ENCODE peak calls at places on chromosome 4, in nine cellular contexts. One of them, this sample, is unnamed.

GRCh38 chr4:122602277-122603142 is 18.4 kb downstream of the IL21 start:
- DNase-seq in suprapubic skin: no peak
- DNase-seq in IMR-90: peak; percentile 54
- DNase-seq in ovary: no peak
- DNase-seq in pancreas: no peak
- DNase-seq in kidney: no peak
- DNase-seq in GM23248: peak; percentile 67
- DNase-seq in RWPE2: no peak
- DNase-seq in right lobe of liver: no peak
- DNase-seq in this sample: no peak

GRCh38 chr4:602559-602942 is 22.8 kb upstream of the PDE6B start:
- DNase-seq in suprapubic skin: no peak
- DNase-seq in IMR-90: no peak
- DNase-seq in ovary: no peak
- DNase-seq in pancreas: peak; percentile 61
- DNase-seq in kidney: peak; percentile 89
- DNase-seq in GM23248: peak; percentile 28
- DNase-seq in RWPE2: peak; percentile 64
- DNase-seq in right lobe of liver: peak; percentile 42
- DNase-seq in this sample: peak; percentile 62

GRCh38 chr4:98963538-98964433 is 31.7 kb upstream of the METAP1 start:
- DNase-seq in suprapubic skin: no peak
- DNase-seq in IMR-90: no peak
- DNase-seq in ovary: no peak
- DNase-seq in pancreas: no peak
- DNase-seq in kidney: no peak
- DNase-seq in GM23248: peak; percentile 36
- DNase-seq in RWPE2: no peak
- DNase-seq in right lobe of liver: no peak
- DNase-seq in this sample: no peak

GRCh38 chr4:73922766-73923630 is 53.8 kb downstream of the CXCL1 start:
- DNase-seq in suprapubic skin: no peak
- DNase-seq in IMR-90: peak; percentile 59
- DNase-seq in ovary: no peak
- DNase-seq in pancreas: no peak
- DNase-seq in kidney: no peak
- DNase-seq in GM23248: peak; percentile 69
- DNase-seq in RWPE2: no peak
- DNase-seq in right lobe of liver: no peak
- DNase-seq in this sample: no peak

GRCh38 chr4:22720091-22720490 is 27.4 kb downstream of the GBA3 start:
- DNase-seq in suprapubic skin: no peak
- DNase-seq in IMR-90: peak; percentile 31
- DNase-seq in ovary: no peak
- DNase-seq in pancreas: no peak
- DNase-seq in kidney: no peak
- DNase-seq in GM23248: no peak
- DNase-seq in RWPE2: no peak
- DNase-seq in right lobe of liver: no peak
- DNase-seq in this sample: no peak

GRCh38 chr4:81237791-81238190 is 22.8 kb upstream of the PRKG2 start:
- DNase-seq in suprapubic skin: no peak
- DNase-seq in IMR-90: no peak
- DNase-seq in ovary: no peak
- DNase-seq in pancreas: no peak
- DNase-seq in kidney: no peak
- DNase-seq in GM23248: peak; percentile 10
- DNase-seq in RWPE2: no peak
- DNase-seq in right lobe of liver: no peak
- DNase-seq in this sample: no peak

GRCh38 chr4:72397314-72397713 is 171.7 kb downstream of the ADAMTS3 start:
- DNase-seq in suprapubic skin: no peak
- DNase-seq in IMR-90: no peak
- DNase-seq in ovary: peak; percentile 22
- DNase-seq in pancreas: no peak
- DNase-seq in kidney: no peak
- DNase-seq in GM23248: peak; percentile 7
- DNase-seq in RWPE2: no peak
- DNase-seq in right lobe of liver: no peak
- DNase-seq in this sample: no peak

GRCh38 chr4:722851-723360 is 17.3 kb downstream of the PCGF3 start:
- DNase-seq in suprapubic skin: no peak
- DNase-seq in IMR-90: no peak
- DNase-seq in ovary: no peak
- DNase-seq in pancreas: no peak
- DNase-seq in kidney: no peak
- DNase-seq in GM23248: no peak
- DNase-seq in RWPE2: no peak
- DNase-seq in right lobe of liver: no peak
- DNase-seq in this sample: no peak

GRCh38 chr4:52903273-52903672 is 41.2 kb downstream of the RASL11B start:
- DNase-seq in suprapubic skin: no peak
- DNase-seq in IMR-90: no peak
- DNase-seq in ovary: no peak
- DNase-seq in pancreas: no peak
- DNase-seq in kidney: no peak
- DNase-seq in GM23248: no peak
- DNase-seq in RWPE2: no peak
- DNase-seq in right lobe of liver: no peak
- DNase-seq in this sample: no peak

GRCh38 chr4:10963958-10964705 is 279.6 kb upstream of the CLNK start:
- DNase-seq in suprapubic skin: no peak
- DNase-seq in IMR-90: no peak
- DNase-seq in ovary: no peak
- DNase-seq in pancreas: no peak
- DNase-seq in kidney: no peak
- DNase-seq in GM23248: no peak
- DNase-seq in RWPE2: no peak
- DNase-seq in right lobe of liver: no peak
- DNase-seq in this sample: no peak

GRCh38 chr4:156865391-156865790 is 106.2 kb downstream of the PDGFC start:
- DNase-seq in suprapubic skin: no peak
- DNase-seq in IMR-90: peak; percentile 4
- DNase-seq in ovary: no peak
- DNase-seq in pancreas: no peak
- DNase-seq in kidney: no peak
- DNase-seq in GM23248: peak; percentile 17
- DNase-seq in RWPE2: no peak
- DNase-seq in right lobe of liver: no peak
- DNase-seq in this sample: no peak

GRCh38 chr4:25535278-25535677 is 120.4 kb upstream of the SLC34A2 start:
- DNase-seq in suprapubic skin: no peak
- DNase-seq in IMR-90: no peak
- DNase-seq in ovary: no peak
- DNase-seq in pancreas: peak; percentile 13
- DNase-seq in kidney: no peak
- DNase-seq in GM23248: no peak
- DNase-seq in RWPE2: no peak
- DNase-seq in right lobe of liver: no peak
- DNase-seq in this sample: peak; percentile 33

GRCh38 chr4:114785570-114785969 is 187.0 kb downstream of the UGT8 start:
- DNase-seq in suprapubic skin: no peak
- DNase-seq in IMR-90: no peak
- DNase-seq in ovary: no peak
- DNase-seq in pancreas: no peak
- DNase-seq in kidney: no peak
- DNase-seq in GM23248: no peak
- DNase-seq in RWPE2: no peak
- DNase-seq in right lobe of liver: no peak
- DNase-seq in this sample: no peak

GRCh38 chr4:176939445-176939844 is 146.7 kb upstream of the VEGFC start:
- DNase-seq in suprapubic skin: no peak
- DNase-seq in IMR-90: peak; percentile 81
- DNase-seq in ovary: no peak
- DNase-seq in pancreas: no peak
- DNase-seq in kidney: no peak
- DNase-seq in GM23248: peak; percentile 58
- DNase-seq in RWPE2: no peak
- DNase-seq in right lobe of liver: no peak
- DNase-seq in this sample: no peak

GRCh38 chr4:159764343-159764952 is 661.6 kb downstream of the RAPGEF2 start:
- DNase-seq in suprapubic skin: no peak
- DNase-seq in IMR-90: no peak
- DNase-seq in ovary: no peak
- DNase-seq in pancreas: peak; percentile 29
- DNase-seq in kidney: no peak
- DNase-seq in GM23248: peak; percentile 40
- DNase-seq in RWPE2: no peak
- DNase-seq in right lobe of liver: no peak
- DNase-seq in this sample: peak; percentile 73

GRCh38 chr4:141899103-141899502 is 262.7 kb downstream of the IL15 start:
- DNase-seq in suprapubic skin: no peak
- DNase-seq in IMR-90: peak; percentile 17
- DNase-seq in ovary: no peak
- DNase-seq in pancreas: no peak
- DNase-seq in kidney: no peak
- DNase-seq in GM23248: no peak
- DNase-seq in RWPE2: no peak
- DNase-seq in right lobe of liver: no peak
- DNase-seq in this sample: no peak

GRCh38 chr4:153571006-153571545 is 104.9 kb downstream of the TMEM131L start:
- DNase-seq in suprapubic skin: no peak
- DNase-seq in IMR-90: no peak
- DNase-seq in ovary: no peak
- DNase-seq in pancreas: no peak
- DNase-seq in kidney: no peak
- DNase-seq in GM23248: no peak
- DNase-seq in RWPE2: no peak
- DNase-seq in right lobe of liver: no peak
- DNase-seq in this sample: no peak

DNA sequence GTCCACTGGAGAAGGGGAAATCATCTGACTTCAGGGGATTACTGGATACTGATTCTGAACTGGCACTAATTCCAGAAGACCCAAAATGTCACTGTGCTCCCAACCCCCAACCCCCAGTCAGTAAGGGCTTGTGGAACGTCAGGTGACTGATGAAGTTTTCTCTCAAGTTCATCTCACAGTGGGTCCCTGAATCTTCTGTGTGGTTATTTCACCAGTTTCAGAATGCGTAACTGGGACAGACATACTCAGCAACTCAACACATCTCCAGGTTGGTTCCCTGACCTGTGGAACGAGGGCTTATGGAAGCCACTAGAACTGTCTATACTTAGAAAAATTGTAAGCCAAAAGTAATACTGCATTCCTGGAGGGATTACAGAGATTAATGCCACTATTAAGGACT is 45.3 kb downstream of the DDX60L start:
- DNase-seq in suprapubic skin: no peak
- DNase-seq in IMR-90: no peak
- DNase-seq in ovary: no peak
- DNase-seq in pancreas: no peak
- DNase-seq in kidney: no peak
- DNase-seq in GM23248: no peak
- DNase-seq in RWPE2: no peak
- DNase-seq in right lobe of liver: no peak
- DNase-seq in this sample: no peak
- H3K4me1 ChIP-seq in suprapubic skin: no peaks in the 10 kb centered on the region
- H3K4me1 ChIP-seq in IMR-90: no peaks in the 10 kb centered on the region
- H3K4me1 ChIP-seq in ovary: no peaks in the 10 kb centered on the region
- H3K4me1 ChIP-seq in pancreas: no peaks in the 10 kb centered on the region
- H3K4me1 ChIP-seq in kidney: no peaks in the 10 kb centered on the region
- H3K4me1 ChIP-seq in GM23248: peaks cover 15% of the 10 kb centered on the region
- H3K4me1 ChIP-seq in RWPE2: peaks cover 14% of the 10 kb centered on the region
- H3K4me1 ChIP-seq in right lobe of liver: no peaks in the 10 kb centered on the region
- H3K4me1 ChIP-seq in this sample: no peaks in the 10 kb centered on the region

DNA sequence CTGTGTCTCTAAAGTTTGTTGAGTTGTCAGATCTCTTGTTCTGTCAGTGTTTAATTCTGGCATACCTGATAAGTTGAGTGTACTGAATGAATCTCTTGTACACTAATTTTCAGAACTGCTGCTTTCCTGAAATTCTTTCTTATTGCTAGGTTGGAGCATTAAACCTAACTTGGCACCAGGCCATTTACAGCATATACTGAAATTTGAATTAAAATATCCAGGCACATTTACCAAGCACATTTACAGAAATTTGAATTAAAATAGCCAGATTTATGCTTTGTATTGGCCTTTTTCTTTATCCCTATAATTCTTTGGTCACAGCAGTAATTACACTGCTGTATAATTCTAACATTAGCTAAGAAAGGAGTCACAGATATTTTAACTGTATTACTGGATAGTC is 8.9 kb downstream of the TMEM33 start:
- DNase-seq in suprapubic skin: no peak
- DNase-seq in IMR-90: no peak
- DNase-seq in ovary: no peak
- DNase-seq in pancreas: no peak
- DNase-seq in kidney: no peak
- DNase-seq in GM23248: peak; percentile 3
- DNase-seq in RWPE2: no peak
- DNase-seq in right lobe of liver: no peak
- DNase-seq in this sample: no peak
- H3K36me3 ChIP-seq in suprapubic skin: peaks cover 36% of the 10 kb centered on the region
- H3K36me3 ChIP-seq in IMR-90: peaks cover 3% of the 10 kb centered on the region
- H3K36me3 ChIP-seq in ovary: no peaks in the 10 kb centered on the region
- H3K36me3 ChIP-seq in pancreas: peaks cover 10% of the 10 kb centered on the region
- H3K36me3 ChIP-seq in kidney: peaks cover 4% of the 10 kb centered on the region
- H3K36me3 ChIP-seq in GM23248: peaks cover 28% of the 10 kb centered on the region
- H3K36me3 ChIP-seq in RWPE2: peaks cover 93% of the 10 kb centered on the region
- H3K36me3 ChIP-seq in right lobe of liver: peaks cover 3% of the 10 kb centered on the region
- H3K36me3 ChIP-seq in this sample: peaks cover 73% of the 10 kb centered on the region

GRCh38 chr4:172995704-172996103 is 172.9 kb upstream of the GALNT7 start:
- DNase-seq in suprapubic skin: no peak
- DNase-seq in IMR-90: no peak
- DNase-seq in ovary: no peak
- DNase-seq in pancreas: no peak
- DNase-seq in kidney: no peak
- DNase-seq in GM23248: no peak
- DNase-seq in RWPE2: no peak
- DNase-seq in right lobe of liver: no peak
- DNase-seq in this sample: no peak
- H3K27ac ChIP-seq in suprapubic skin: no peak overlapping the region
- H3K27ac ChIP-seq in IMR-90: no peak overlapping the region
- H3K27ac ChIP-seq in ovary: no peak overlapping the region
- H3K27ac ChIP-seq in pancreas: no peak overlapping the region
- H3K27ac ChIP-seq in kidney: no peak overlapping the region
- H3K27ac ChIP-seq in GM23248: no peak overlapping the region
- H3K27ac ChIP-seq in RWPE2: peak overlapping the region; percentile 75
- H3K27ac ChIP-seq in right lobe of liver: no peak overlapping the region
- H3K27ac ChIP-seq in this sample: no peak overlapping the region

DNA sequence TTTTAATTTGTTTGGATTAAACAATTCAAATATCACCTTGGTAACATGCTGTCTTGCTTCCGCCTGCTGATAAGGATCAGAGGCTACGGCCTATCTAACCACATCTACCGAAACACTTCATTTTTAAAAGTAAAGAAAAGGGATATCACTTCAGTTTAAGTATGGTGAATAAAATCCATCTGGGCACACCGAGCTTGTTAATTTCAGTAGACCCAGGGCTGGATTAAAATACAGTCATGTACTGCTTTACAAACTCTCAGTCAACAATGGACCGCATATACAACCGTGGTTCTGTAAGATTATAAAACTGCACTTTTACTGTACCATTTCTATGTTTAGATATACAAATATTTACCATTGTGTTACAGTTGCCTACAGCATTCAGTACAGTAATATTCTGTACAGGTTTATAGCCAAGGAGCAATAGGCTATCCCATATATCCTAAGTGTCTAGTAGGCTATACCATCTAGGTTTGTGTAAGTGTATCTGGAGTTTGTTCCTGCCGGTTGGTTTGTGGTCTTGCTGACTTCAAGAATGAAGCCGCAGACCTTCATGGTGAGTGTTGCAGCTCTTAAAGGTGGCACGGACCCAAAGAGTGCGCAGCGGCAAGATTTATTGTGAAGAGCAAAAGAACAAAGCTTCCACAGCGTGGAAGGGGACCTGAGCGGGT is 40.0 kb downstream of the SEPTIN11 start:
- DNase-seq in suprapubic skin: no peak
- DNase-seq in IMR-90: no peak
- DNase-seq in ovary: no peak
- DNase-seq in pancreas: no peak
- DNase-seq in kidney: no peak
- DNase-seq in GM23248: no peak
- DNase-seq in RWPE2: no peak
- DNase-seq in right lobe of liver: no peak
- DNase-seq in this sample: no peak
- H3K4me1 ChIP-seq in suprapubic skin: peaks cover 17% of the 10 kb centered on the region
- H3K4me1 ChIP-seq in IMR-90: peaks cover 31% of the 10 kb centered on the region
- H3K4me1 ChIP-seq in ovary: peaks cover 12% of the 10 kb centered on the region
- H3K4me1 ChIP-seq in pancreas: no peaks in the 10 kb centered on the region
- H3K4me1 ChIP-seq in kidney: peaks cover 17% of the 10 kb centered on the region
- H3K4me1 ChIP-seq in GM23248: peaks cover 87% of the 10 kb centered on the region
- H3K4me1 ChIP-seq in RWPE2: peaks cover 8% of the 10 kb centered on the region
- H3K4me1 ChIP-seq in right lobe of liver: no peaks in the 10 kb centered on the region
- H3K4me1 ChIP-seq in this sample: peaks cover 62% of the 10 kb centered on the region